ENCODE peak calls at places on chromosomes 5 and 9, in six cellular contexts. I, C, Y, Z, K and L are unnamed samples.

GRCh38 chr5:37071901-37072581 is 177.1 kb downstream of the CPLANE1 start:
- DNase-seq in I (no peak), C (peak), Y (no peak), Z (no peak), K (no peak), L (no peak)

GRCh38 chr9:19757745-19758144 is 31.1 kb downstream of the SLC24A2 start:
- DNase-seq in I (no peak), C (no peak), Y (no peak), Z (no peak), K (no peak), L (no peak)

GRCh38 chr9:112032733-112033132 is 136.1 kb downstream of the UGCG start:
- DNase-seq in I (no peak), C (no peak), Y (no peak), Z (no peak), K (no peak), L (no peak)

GRCh38 chr5:109929371-109929770 is 239.6 kb downstream of the MAN2A1 start:
- DNase-seq in I (no peak), C (no peak), Y (no peak), Z (no peak), K (no peak), L (no peak)

GRCh38 chr9:38075272-38075671 is 6.2 kb upstream of the SHB start:
- DNase-seq in I (no peak), C (no peak), Y (no peak), Z (no peak), K (no peak), L (no peak)

GRCh38 chr5:21834863-21835262 is 1018.3 kb downstream of the CDH12 start:
- DNase-seq in I (no peak), C (no peak), Y (no peak), Z (no peak), K (no peak), L (no peak)

GRCh38 chr9:37801959-37802711 is 1.5 kb downstream of the DCAF10 start:
- DNase-seq in I (no peak), C (no peak), Y (no peak), Z (no peak), K (no peak), L (no peak)

GRCh38 chr9:113389451-113389850 is 11.6 kb downstream of the ALAD start:
- DNase-seq in I (no peak), C (no peak), Y (no peak), Z (no peak), K (no peak), L (no peak)

GRCh38 chr5:89105836-89106235 is 222.9 kb upstream of the MEF2C start:
- DNase-seq in I (no peak), C (no peak), Y (no peak), Z (no peak), K (no peak), L (no peak)

GRCh38 chr9:121671612-121672155 is 20.2 kb downstream of the DAB2IP start:
- DNase-seq in I (no peak), C (no peak), Y (no peak), Z (no peak), K (no peak), L (no peak)

GRCh38 chr5:51373880-51374523 is 9.2 kb upstream of the ISL1 start:
- DNase-seq in I (peak), C (no peak), Y (no peak), Z (no peak), K (no peak), L (no peak)

GRCh38 chr5:15518786-15519185 is 18.8 kb downstream of the FBXL7 start:
- DNase-seq in I (no peak), C (no peak), Y (no peak), Z (no peak), K (no peak), L (no peak)

GRCh38 chr9:109794361-109795012 is 14.5 kb downstream of the PALM2AKAP2 start:
- DNase-seq in I (no peak), C (no peak), Y (no peak), Z (no peak), K (no peak), L (no peak)

GRCh38 chr5:179242676-179243075 is 102.6 kb downstream of the ADAMTS2 start:
- DNase-seq in I (peak), C (no peak), Y (no peak), Z (no peak), K (no peak), L (no peak)

GRCh38 chr5:176529824-176530195 is 7.4 kb downstream of the RNF44 start:
- DNase-seq in I (no peak), C (no peak), Y (no peak), Z (no peak), K (no peak), L (no peak)

GRCh38 chr5:130476325-130476724 is 572.1 kb downstream of the CHSY3 start:
- DNase-seq in I (no peak), C (no peak), Y (no peak), Z (no peak), K (no peak), L (no peak)

GRCh38 chr9:27059907-27060306 is 49.1 kb upstream of the TEK start:
- DNase-seq in I (no peak), C (peak), Y (no peak), Z (no peak), K (no peak), L (no peak)

GRCh38 chr5:456351-457194 is 13.6 kb downstream of the EXOC3 start:
- DNase-seq in I (peak), C (no peak), Y (no peak), Z (no peak), K (no peak), L (no peak)

GRCh38 chr5:176578391-176578808 is 29.3 kb downstream of the CDHR2 start:
- DNase-seq in I (peak), C (peak), Y (peak), Z (peak), K (peak), L (no peak)

GRCh38 chr9:127741831-127742434 is 6.8 kb upstream of the TOR2A start:
- DNase-seq in I (peak), C (no peak), Y (no peak), Z (no peak), K (peak), L (no peak)